ENCODE peak calls at places on chromosomes 13 and 19, in five cellular contexts. K, V, F, W and R are unnamed samples.

GRCh38 chr19:3094638-3095374 is 644 bp downstream of the GNA11 start:
- DNase-seq in W (no peak), V (peak; percentile 17), F (no peak), K (no peak), R (peak; percentile 90)

GRCh38 chr13:49240017-49240416 is 7.7 kb upstream of the CDADC1 start:
- DNase-seq in F (no peak), V (peak; percentile 66), W (no peak), K (peak; percentile 35), R (no peak)

GRCh38 chr13:32041429-32041828 is 9.9 kb downstream of the FRY start:
- DNase-seq in F (no peak), W (no peak), K (no peak), V (no peak), R (no peak)

GRCh38 chr19:16330368-16330801 is 5.8 kb downstream of the KLF2 start:
- DNase-seq in W (peak; percentile 84), V (peak; percentile 87), F (no peak), K (no peak), R (peak; percentile 95)

GRCh38 chr13:66914155-66914554 is 316.0 kb downstream of the PCDH9 start:
- DNase-seq in F (no peak), K (no peak), V (no peak), W (no peak), R (no peak)

GRCh38 chr13:39765801-39766463 is 110.5 kb downstream of the COG6 start:
- DNase-seq in F (peak; percentile 9), V (peak; percentile 29), K (no peak), W (no peak), R (no peak)

GRCh38 chr13:26247011-26247410 is 6.9 kb upstream of the CDK8 start:
- DNase-seq in W (no peak), K (no peak), F (no peak), V (no peak), R (no peak)

GRCh38 chr13:77698211-77699058 is 948 bp downstream of the SLAIN1 start:
- DNase-seq in K (peak; percentile 71), V (no peak), W (peak; percentile 28), F (peak; percentile 34), R (no peak)

GRCh38 chr13:27283906-27284523 is 13.4 kb downstream of the RASL11A start:
- DNase-seq in F (no peak), K (no peak), W (no peak), V (peak; percentile 44), R (no peak)

GRCh38 chr19:10430505-10431253 is 10.3 kb downstream of the PDE4A start:
- DNase-seq in W (peak; percentile 31), V (no peak), K (no peak), F (no peak), R (no peak)

GRCh38 chr19:55441319-55441691 is 1.8 kb downstream of the SHISA7 start:
- DNase-seq in W (no peak), K (no peak), F (no peak), V (no peak), R (no peak)

GRCh38 chr13:98239156-98240076 is 62.3 kb upstream of the RNF113B start:
- DNase-seq in F (no peak), K (no peak), W (no peak), V (no peak), R (no peak)

GRCh38 chr13:24050796-24051715 is 109.5 kb upstream of the SPATA13 start:
- DNase-seq in K (no peak), F (no peak), W (no peak), V (no peak), R (no peak)

GRCh38 chr13:71320452-71320851 is 546.6 kb downstream of the DACH1 start:
- DNase-seq in K (peak; percentile 68), F (no peak), V (peak; percentile 4), W (no peak), R (no peak)

GRCh38 chr13:107788464-107789165 is 426.7 kb downstream of the LIG4 start:
- DNase-seq in W (no peak), V (no peak), F (no peak), K (no peak), R (no peak)

GRCh38 chr13:48979892-48980291 is 4.2 kb downstream of the FNDC3A start:
- DNase-seq in F (no peak), V (no peak), W (no peak), K (no peak), R (no peak)

GRCh38 chr13:73449258-73449657 is 390.5 kb downstream of the KLF5 start:
- DNase-seq in W (no peak), F (no peak), K (no peak), V (no peak), R (no peak)

GRCh38 chr13:110702591-110703526 is 3.1 kb downstream of the CARS2 start:
- DNase-seq in W (no peak), F (no peak), V (peak; percentile 64), K (no peak), R (no peak)

GRCh38 chr19:3108775-3109174 is 14.6 kb downstream of the GNA11 start:
- DNase-seq in V (peak; percentile 57), W (no peak), K (peak; percentile 67), F (no peak), R (peak; percentile 92)

GRCh38 chr13:92717857-92718256 is 508.8 kb upstream of the GPC6 start:
- DNase-seq in W (no peak), F (no peak), K (no peak), V (no peak), R (no peak)